ENCODE peak calls at places on chromosomes 11 and 22, in four cellular contexts. One of them, this sample, is unnamed.

GRCh38 chr11:27456140-27456801 is 16.3 kb downstream of the LGR4 start:
- ATAC-seq in heart right ventricle: no peak
- ATAC-seq in activated CD8-positive, alpha-beta T cell treated with anti-CD3 and anti-CD28 coated beads for 36 hours: no peak
- ATAC-seq in body of pancreas: peak
- ATAC-seq in this sample: no peak

GRCh38 chr11:12625438-12626071 is 48.7 kb upstream of the TEAD1 start:
- ATAC-seq in heart right ventricle: no peak
- ATAC-seq in activated CD8-positive, alpha-beta T cell treated with anti-CD3 and anti-CD28 coated beads for 36 hours: no peak
- ATAC-seq in body of pancreas: no peak
- ATAC-seq in this sample: no peak

GRCh38 chr22:46533434-46533833 is 4.0 kb downstream of the CELSR1 start:
- ATAC-seq in heart right ventricle: no peak
- ATAC-seq in activated CD8-positive, alpha-beta T cell treated with anti-CD3 and anti-CD28 coated beads for 36 hours: no peak
- ATAC-seq in body of pancreas: no peak
- ATAC-seq in this sample: no peak

GRCh38 chr22:40758390-40758789 is 60.8 kb downstream of the SLC25A17 start:
- ATAC-seq in heart right ventricle: no peak
- ATAC-seq in activated CD8-positive, alpha-beta T cell treated with anti-CD3 and anti-CD28 coated beads for 36 hours: no peak
- ATAC-seq in body of pancreas: no peak
- ATAC-seq in this sample: no peak

GRCh38 chr11:1705121-1706052 is 8.4 kb downstream of the KRTAP5-6 start:
- ATAC-seq in heart right ventricle: no peak
- ATAC-seq in activated CD8-positive, alpha-beta T cell treated with anti-CD3 and anti-CD28 coated beads for 36 hours: no peak
- ATAC-seq in body of pancreas: peak
- ATAC-seq in this sample: peak

GRCh38 chr11:19577391-19577831 is 135.2 kb upstream of the NAV2 start:
- ATAC-seq in heart right ventricle: peak
- ATAC-seq in activated CD8-positive, alpha-beta T cell treated with anti-CD3 and anti-CD28 coated beads for 36 hours: no peak
- ATAC-seq in body of pancreas: no peak
- ATAC-seq in this sample: no peak

GRCh38 chr11:7081441-7081840 is 7.4 kb upstream of the RBMXL2 start:
- ATAC-seq in heart right ventricle: no peak
- ATAC-seq in activated CD8-positive, alpha-beta T cell treated with anti-CD3 and anti-CD28 coated beads for 36 hours: no peak
- ATAC-seq in body of pancreas: no peak
- ATAC-seq in this sample: no peak

GRCh38 chr11:123158609-123159008 is 36.4 kb downstream of the CLMP start:
- ATAC-seq in heart right ventricle: no peak
- ATAC-seq in activated CD8-positive, alpha-beta T cell treated with anti-CD3 and anti-CD28 coated beads for 36 hours: no peak
- ATAC-seq in body of pancreas: no peak
- ATAC-seq in this sample: no peak

GRCh38 chr11:65593518-65594414 is 1.8 kb downstream of the KCNK7 start:
- ATAC-seq in heart right ventricle: peak
- ATAC-seq in activated CD8-positive, alpha-beta T cell treated with anti-CD3 and anti-CD28 coated beads for 36 hours: peak
- ATAC-seq in body of pancreas: no peak
- ATAC-seq in this sample: peak

GRCh38 chr11:40513281-40513680 is 946.2 kb downstream of the LRRC4C start:
- ATAC-seq in heart right ventricle: no peak
- ATAC-seq in activated CD8-positive, alpha-beta T cell treated with anti-CD3 and anti-CD28 coated beads for 36 hours: no peak
- ATAC-seq in body of pancreas: no peak
- ATAC-seq in this sample: no peak

GRCh38 chr11:73671701-73672100 is 25.3 kb downstream of the PLEKHB1 start:
- ATAC-seq in heart right ventricle: peak
- ATAC-seq in activated CD8-positive, alpha-beta T cell treated with anti-CD3 and anti-CD28 coated beads for 36 hours: no peak
- ATAC-seq in body of pancreas: no peak
- ATAC-seq in this sample: no peak

GRCh38 chr11:35056391-35057093 is 82.4 kb upstream of the CD44 start:
- ATAC-seq in heart right ventricle: no peak
- ATAC-seq in activated CD8-positive, alpha-beta T cell treated with anti-CD3 and anti-CD28 coated beads for 36 hours: no peak
- ATAC-seq in body of pancreas: no peak
- ATAC-seq in this sample: no peak

GRCh38 chr11:6745465-6746015 is 26.2 kb downstream of the OR2AG2 start:
- ATAC-seq in heart right ventricle: peak
- ATAC-seq in activated CD8-positive, alpha-beta T cell treated with anti-CD3 and anti-CD28 coated beads for 36 hours: peak
- ATAC-seq in body of pancreas: no peak
- ATAC-seq in this sample: peak

GRCh38 chr11:83073248-83073647 is 1.6 kb upstream of the RAB30 start:
- ATAC-seq in heart right ventricle: no peak
- ATAC-seq in activated CD8-positive, alpha-beta T cell treated with anti-CD3 and anti-CD28 coated beads for 36 hours: no peak
- ATAC-seq in body of pancreas: no peak
- ATAC-seq in this sample: no peak

GRCh38 chr11:47437746-47438418 is 11.1 kb downstream of the RAPSN start:
- ATAC-seq in heart right ventricle: peak
- ATAC-seq in activated CD8-positive, alpha-beta T cell treated with anti-CD3 and anti-CD28 coated beads for 36 hours: no peak
- ATAC-seq in body of pancreas: peak
- ATAC-seq in this sample: no peak